ENCODE peak calls at places on chromosome 10, in six cellular contexts. J is A549, Z is AG10803, U is Panc1, P is astrocyte of the spinal cord, H is uterus. B is an unnamed sample.

GRCh38 chr10:59748834-59749233 is 4.4 kb downstream of the MRLN start:
- DNase-seq in J (no peak), Z (no peak), U (no peak), P (no peak), H (no peak), B (no peak)

GRCh38 chr10:129365767-129366400 is 101.2 kb upstream of the MGMT start:
- DNase-seq in J (peak), Z (no peak), U (no peak), P (no peak), H (no peak), B (no peak)

GRCh38 chr10:5905854-5906507 is 15.9 kb downstream of the FBH1 start:
- DNase-seq in J (no peak), Z (no peak), U (no peak), P (no peak), H (no peak), B (no peak)

GRCh38 chr10:50594012-50594411 is 29.7 kb downstream of the SGMS1 start:
- DNase-seq in J (peak), Z (peak), U (peak), P (peak), H (no peak), B (peak)

GRCh38 chr10:104349623-104350142 is 4.0 kb upstream of the CFAP58 start:
- DNase-seq in J (peak), Z (peak), U (no peak), P (peak), H (no peak), B (peak)

GRCh38 chr10:94002156-94002555 is 8.4 kb downstream of the PLCE1 start:
- DNase-seq in J (no peak), Z (no peak), U (no peak), P (no peak), H (no peak), B (no peak)

GRCh38 chr10:34310234-34310633 is 504.9 kb downstream of the PARD3 start:
- DNase-seq in J (no peak), Z (no peak), U (no peak), P (no peak), H (no peak), B (no peak)

GRCh38 chr10:80599424-80599847 is 61.7 kb downstream of the SH2D4B start:
- DNase-seq in J (peak), Z (peak), U (peak), P (peak), H (no peak), B (peak)

GRCh38 chr10:102302611-102303010 is 57.3 kb downstream of the GBF1 start:
- DNase-seq in J (no peak), Z (no peak), U (no peak), P (no peak), H (no peak), B (peak)

GRCh38 chr10:127854769-127855583 is 37.8 kb downstream of the CLRN3 start:
- DNase-seq in J (no peak), Z (no peak), U (no peak), P (no peak), H (no peak), B (no peak)

GRCh38 chr10:6173203-6173602 is 29.5 kb upstream of the PFKFB3 start:
- DNase-seq in J (peak), Z (no peak), U (no peak), P (no peak), H (no peak), B (no peak)

GRCh38 chr10:5560844-5561703 is 36.3 kb downstream of the CALML3 start:
- DNase-seq in J (no peak), Z (no peak), U (no peak), P (no peak), H (peak), B (no peak)

GRCh38 chr10:11831520-11831951 is 8.4 kb downstream of the PROSER2 start:
- DNase-seq in J (no peak), Z (peak), U (no peak), P (no peak), H (no peak), B (peak)

GRCh38 chr10:71838264-71839211 is 12.5 kb downstream of the PSAP start:
- DNase-seq in J (peak), Z (peak), U (no peak), P (no peak), H (no peak), B (peak)

GRCh38 chr10:119652361-119652760 is 1.2 kb downstream of the BAG3 start:
- DNase-seq in J (peak), Z (peak), U (no peak), P (peak), H (no peak), B (peak)

GRCh38 chr10:110420401-110421193 is 77.1 kb upstream of the DUSP5 start:
- DNase-seq in J (peak), Z (peak), U (no peak), P (peak), H (no peak), B (peak)

GRCh38 chr10:3045471-3046209 is 21.7 kb upstream of the PFKP start:
- DNase-seq in J (peak), Z (peak), U (no peak), P (peak), H (peak), B (peak)

GRCh38 chr10:6074489-6075301 is 12.5 kb upstream of the IL2RA start:
- DNase-seq in J (no peak), Z (peak), U (no peak), P (peak), H (no peak), B (peak)

GRCh38 chr10:6052247-6053221 is 9.6 kb downstream of the IL2RA start:
- DNase-seq in J (no peak), Z (no peak), U (no peak), P (no peak), H (no peak), B (no peak)

GRCh38 chr10:129888784-129889616 is 75.1 kb downstream of the EBF3 start:
- DNase-seq in J (peak), Z (peak), U (no peak), P (no peak), H (peak), B (peak)

GRCh38 chr10:2303169-2303568 is 565.8 kb upstream of the ADARB2 start:
- DNase-seq in J (no peak), Z (no peak), U (no peak), P (no peak), H (no peak), B (no peak)

GRCh38 chr10:120940299-120940900 is 89.2 kb downstream of the WDR11 start:
- DNase-seq in J (no peak), Z (no peak), U (no peak), P (no peak), H (no peak), B (no peak)

GRCh38 chr10:128307819-128308218 is 181.6 kb upstream of the MKI67 start:
- DNase-seq in J (no peak), Z (no peak), U (no peak), P (no peak), H (no peak), B (no peak)

GRCh38 chr10:27981744-27982143 is 17.1 kb downstream of the ODAD2 start:
- DNase-seq in J (no peak), Z (no peak), U (no peak), P (no peak), H (no peak), B (no peak)

GRCh38 chr10:97867220-97867800 is 17.7 kb downstream of the GOLGA7B start:
- DNase-seq in J (no peak), Z (no peak), U (no peak), P (no peak), H (no peak), B (no peak)

GRCh38 chr10:97868134-97868685 is 18.6 kb downstream of the GOLGA7B start:
- DNase-seq in J (no peak), Z (no peak), U (no peak), P (no peak), H (no peak), B (no peak)

GRCh38 chr10:97865488-97865887 is 15.8 kb downstream of the GOLGA7B start:
- DNase-seq in J (no peak), Z (no peak), U (no peak), P (no peak), H (no peak), B (no peak)

GRCh38 chr10:97869091-97870042 is 19.7 kb downstream of the GOLGA7B start:
- DNase-seq in J (peak), Z (peak), U (peak), P (peak), H (peak), B (peak)

DNA sequence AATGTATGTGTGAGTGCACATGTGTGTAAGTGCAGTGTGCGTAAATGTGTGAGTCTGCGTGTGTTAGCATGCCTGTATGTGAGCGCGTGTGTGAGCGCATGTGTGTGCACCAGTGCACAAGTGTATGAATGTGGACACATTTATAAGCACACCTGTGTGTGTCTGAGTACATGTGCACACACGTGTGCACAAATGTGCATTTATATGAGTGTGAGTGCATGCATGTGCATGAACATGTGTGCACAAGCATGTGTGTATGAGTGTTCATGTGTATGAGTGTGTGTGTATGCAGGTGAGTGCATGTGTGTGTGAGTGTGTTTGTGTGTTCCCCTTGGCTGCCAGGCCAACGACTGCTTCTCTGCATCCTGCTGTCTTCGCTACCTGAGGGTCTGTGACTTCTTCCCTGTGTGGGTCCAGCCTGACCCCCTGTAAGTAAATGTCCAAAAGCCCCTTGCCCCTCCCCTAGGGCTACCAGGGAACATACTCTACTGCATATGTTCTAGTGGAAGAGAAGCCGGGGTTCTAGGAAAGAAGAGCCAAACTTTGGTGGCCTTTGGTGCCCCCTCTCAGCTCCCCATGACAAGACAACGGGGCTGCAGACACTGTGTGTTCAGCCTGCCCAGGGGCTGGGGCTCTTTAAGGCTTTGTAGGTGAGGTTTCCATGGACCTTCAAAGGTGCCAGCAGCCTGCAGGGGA is 17.0 kb downstream of the GOLGA7B start:
- DNase-seq in J (no peak), Z (no peak), U (no peak), P (no peak), H (no peak), B (no peak)
- TF ChIP-seq CTCF in J (no peak), Z (no peak), U (no peak), P (no peak), H (no peak), B (no peak)

GRCh38 chr10:43074827-43075611 is 1.9 kb upstream of the RET start:
- DNase-seq in J (no peak), Z (no peak), U (no peak), P (no peak), H (no peak), B (no peak)

GRCh38 chr10:43076876-43077420 is at the start of gene RET:
- DNase-seq in J (peak), Z (no peak), U (no peak), P (no peak), H (peak), B (no peak)

GRCh38 chr10:43075612-43076003 is 1.3 kb upstream of the RET start:
- DNase-seq in J (peak), Z (no peak), U (no peak), P (no peak), H (no peak), B (no peak)

GRCh38 chr10:43077421-43078171 is 727 bp downstream of the RET start:
- DNase-seq in J (peak), Z (no peak), U (no peak), P (peak), H (no peak), B (no peak)

DNA sequence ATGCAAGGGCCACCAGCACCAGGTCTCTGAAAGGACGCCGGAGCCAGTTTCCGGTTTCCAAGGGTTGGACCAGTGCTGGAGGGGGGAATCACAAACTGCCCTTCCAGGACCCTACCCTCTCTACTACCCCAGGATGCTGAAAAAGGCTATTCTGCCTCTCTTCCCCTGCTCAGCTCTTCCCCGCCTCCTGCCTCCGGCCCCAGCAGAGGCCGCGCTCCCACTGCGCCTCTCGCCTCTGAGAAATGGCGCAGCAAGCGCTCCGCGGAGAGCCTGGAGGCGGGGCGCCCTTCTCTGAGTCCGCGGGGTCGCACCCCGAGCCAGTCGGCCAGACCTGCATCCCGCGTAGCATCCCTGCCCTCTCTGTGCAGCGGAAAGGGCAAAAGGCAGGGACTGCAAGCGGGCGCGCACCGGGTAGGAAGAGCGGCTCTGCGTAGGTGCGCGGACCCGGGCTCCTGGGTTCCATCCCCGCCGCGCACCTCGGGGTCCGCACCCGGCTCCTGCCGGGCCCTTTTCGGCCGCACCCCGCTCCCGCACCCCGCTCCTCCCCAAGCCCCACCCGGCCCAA is 476 bp upstream of the RET start:
- DNase-seq in J (peak), Z (no peak), U (no peak), P (peak), H (no peak), B (no peak)
- H3K4me3 ChIP-seq in J (peak), Z (no peak), U (peak), P (no peak), H (peak), B (no peak)

DNA sequence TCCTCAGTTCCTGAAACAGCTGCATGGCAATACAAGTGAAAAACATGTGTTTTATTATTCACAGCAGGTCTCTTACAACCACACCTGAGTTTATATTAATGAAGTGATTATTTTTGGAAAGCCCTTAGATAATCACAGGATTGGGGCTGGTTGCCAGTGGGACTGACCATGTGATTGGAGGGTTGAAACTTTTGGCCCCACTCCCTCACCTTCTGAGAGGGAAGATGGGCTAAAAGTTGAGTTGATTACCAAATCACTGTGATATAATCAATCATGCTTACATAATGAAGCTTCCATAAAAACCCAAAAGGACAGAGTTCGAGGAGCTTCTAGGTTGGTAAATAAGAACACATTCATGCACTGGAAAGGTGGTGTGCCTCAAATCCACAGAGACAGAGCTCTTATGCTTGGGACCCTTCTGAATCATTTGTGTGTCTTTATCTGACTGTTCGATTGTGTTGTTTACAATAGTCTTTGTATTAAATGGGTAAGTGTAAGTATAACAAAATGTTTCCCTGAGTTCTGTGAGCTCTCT is 393.9 kb downstream of the RPS24 start:
- DNase-seq in J (no peak), Z (no peak), U (no peak), P (no peak), H (no peak), B (no peak)
- TF ChIP-seq CTCF in J (no peak), Z (no peak), U (no peak), P (no peak), H (no peak), B (no peak)

GRCh38 chr10:24209421-24209770 is 458 bp downstream of the KIAA1217 start:
- DNase-seq in J (no peak), Z (peak), U (no peak), P (no peak), H (no peak), B (peak)

GRCh38 chr10:24206334-24206733 is 2.6 kb upstream of the KIAA1217 start:
- DNase-seq in J (no peak), Z (no peak), U (no peak), P (no peak), H (no peak), B (no peak)

GRCh38 chr10:24206926-24207701 is 1.8 kb upstream of the KIAA1217 start:
- DNase-seq in J (no peak), Z (no peak), U (no peak), P (no peak), H (no peak), B (no peak)

GRCh38 chr10:24208661-24209420 is at the start of gene KIAA1217:
- DNase-seq in J (no peak), Z (peak), U (no peak), P (peak), H (peak), B (peak)

GRCh38 chr10:24207781-24208611 is 942 bp upstream of the KIAA1217 start:
- DNase-seq in J (peak), Z (no peak), U (no peak), P (peak), H (no peak), B (peak)
- H3K4me3 ChIP-seq in J (no peak), Z (no peak), U (peak), P (no peak), H (no peak), B (no peak)

GRCh38 chr10:131072651-131073468 is 238.7 kb downstream of the TCERG1L start:
- DNase-seq in J (no peak), Z (no peak), U (no peak), P (no peak), H (no peak), B (no peak)
- TF ChIP-seq CTCF in J (no peak), Z (no peak), U (no peak), P (no peak), H (no peak), B (no peak)

GRCh38 chr10:60963441-60964256 is 19.7 kb upstream of the RHOBTB1 start:
- DNase-seq in J (no peak), Z (peak), U (no peak), P (peak), H (no peak), B (peak)
- H3K4me3 ChIP-seq in J (no peak), Z (no peak), U (no peak), P (no peak), H (no peak), B (no peak)

GRCh38 chr10:44853148-44853734 is 57.9 kb upstream of the TMEM72 start:
- DNase-seq in J (no peak), Z (peak), U (no peak), P (peak), H (no peak), B (peak)
- TF ChIP-seq CTCF in J (no peak), Z (peak), U (no peak), P (peak), H (no peak), B (peak)

B was measured in fibroblast of the aortic adventitia.